ENCODE peak calls at places on chromosomes 7 and 10, in five cellular contexts. R, W, X, B and P are unnamed samples.

GRCh38 chr10:22086730-22087364 is 83.3 kb upstream of the DNAJC1 start:
- DNase-seq in R (peak), B (peak), X (peak), W (no peak), P (peak)

GRCh38 chr7:127683776-127684681 is 32.0 kb downstream of the SND1 start:
- DNase-seq in R (no peak), X (no peak), W (no peak), B (no peak), P (no peak)

GRCh38 chr7:81195033-81195432 is 276.2 kb upstream of the SEMA3C start:
- DNase-seq in R (no peak), B (no peak), X (no peak), W (no peak), P (no peak)

GRCh38 chr7:2993868-2994267 is 49.8 kb downstream of the CARD11 start:
- DNase-seq in B (no peak), X (no peak), R (no peak), W (no peak), P (no peak)

GRCh38 chr7:3897430-3898385 is 596.7 kb downstream of the SDK1 start:
- DNase-seq in B (peak), X (no peak), R (peak), W (peak), P (no peak)

GRCh38 chr10:49010831-49011230 is 71.2 kb upstream of the LRRC18 start:
- DNase-seq in R (no peak), B (no peak), X (no peak), W (no peak), P (no peak)

GRCh38 chr10:24254180-24254579 is 45.2 kb downstream of the KIAA1217 start:
- DNase-seq in W (no peak), X (no peak), R (no peak), B (no peak), P (no peak)

GRCh38 chr7:42493436-42494198 is 256.6 kb upstream of the GLI3 start:
- DNase-seq in B (peak), R (no peak), W (no peak), X (peak), P (peak)

GRCh38 chr10:63547628-63548356 is 26.6 kb downstream of the REEP3 start:
- DNase-seq in X (no peak), R (no peak), W (no peak), B (no peak), P (no peak)

GRCh38 chr7:136925556-136925955 is 57.1 kb downstream of the CHRM2 start:
- DNase-seq in B (no peak), R (no peak), W (no peak), X (no peak), P (no peak)

GRCh38 chr10:132834891-132835847 is 49.2 kb upstream of the NKX6-2 start:
- DNase-seq in R (no peak), X (no peak), W (no peak), B (no peak), P (peak)

GRCh38 chr7:23713285-23714235 is 3.5 kb downstream of the STK31 start:
- DNase-seq in X (no peak), W (no peak), R (peak), B (no peak), P (no peak)

GRCh38 chr10:49606981-49607535 is 3.1 kb upstream of the SLC18A3 start:
- DNase-seq in W (peak), X (no peak), B (peak), R (no peak), P (peak)

GRCh38 chr10:98659951-98660350 is 213.2 kb upstream of the HPS1 start:
- DNase-seq in W (no peak), B (no peak), R (no peak), X (no peak), P (no peak)

GRCh38 chr7:101519324-101520017 is 109.6 kb downstream of the MYL10 start:
- DNase-seq in X (no peak), R (no peak), B (no peak), W (no peak), P (no peak)

GRCh38 chr10:49627644-49628247 is 13.9 kb downstream of the CHAT start:
- DNase-seq in X (no peak), W (no peak), R (no peak), B (no peak), P (no peak)

GRCh38 chr10:29731760-29732159 is 97.0 kb upstream of the SVIL start:
- DNase-seq in X (no peak), R (no peak), W (no peak), B (peak), P (no peak)

GRCh38 chr7:155198206-155198892 is 99.3 kb upstream of the INSIG1 start:
- DNase-seq in X (no peak), W (no peak), R (no peak), B (no peak), P (no peak)

GRCh38 chr10:90592903-90593302 is 264.9 kb downstream of the HTR7 start:
- DNase-seq in R (peak), X (peak), W (no peak), B (peak), P (no peak)

GRCh38 chr7:134042307-134042706 is 84.8 kb upstream of the LRGUK start:
- DNase-seq in R (no peak), W (no peak), B (no peak), X (no peak), P (no peak)

GRCh38 chr7:106986450-106986977 is 58.0 kb upstream of the PRKAR2B start:
- DNase-seq in X (no peak), R (no peak), B (no peak), W (no peak), P (no peak)

GRCh38 chr10:62050941-62051433 is 149.5 kb downstream of the ARID5B start:
- DNase-seq in R (peak), X (peak), B (peak), W (peak), P (peak)

GRCh38 chr7:1344421-1344820 is 111.7 kb downstream of the UNCX start:
- DNase-seq in X (no peak), R (no peak), W (no peak), B (no peak), P (no peak)

GRCh38 chr7:115066634-115067033 is 144.7 kb downstream of the MDFIC start:
- DNase-seq in X (no peak), W (no peak), B (no peak), R (no peak), P (no peak)
- H3K27ac ChIP-seq in X (no peak), W (no peak), B (no peak), R (no peak), P (no peak)

GRCh38 chr10:110873951-110874350 is 2.2 kb downstream of the PDCD4 start:
- DNase-seq in B (no peak), R (no peak), W (no peak), X (no peak), P (no peak)

GRCh38 chr10:110871236-110872084 is at the start of gene PDCD4:
- DNase-seq in B (peak), X (peak), R (peak), W (peak), P (peak)

GRCh38 chr10:110872145-110872983 is 636 bp downstream of the PDCD4 start:
- DNase-seq in B (peak), X (peak), W (peak), R (no peak), P (peak)

GRCh38 chr10:110870823-110871235 is 899 bp upstream of the PDCD4 start:
- DNase-seq in B (peak), R (no peak), X (no peak), W (no peak), P (peak)

DNA sequence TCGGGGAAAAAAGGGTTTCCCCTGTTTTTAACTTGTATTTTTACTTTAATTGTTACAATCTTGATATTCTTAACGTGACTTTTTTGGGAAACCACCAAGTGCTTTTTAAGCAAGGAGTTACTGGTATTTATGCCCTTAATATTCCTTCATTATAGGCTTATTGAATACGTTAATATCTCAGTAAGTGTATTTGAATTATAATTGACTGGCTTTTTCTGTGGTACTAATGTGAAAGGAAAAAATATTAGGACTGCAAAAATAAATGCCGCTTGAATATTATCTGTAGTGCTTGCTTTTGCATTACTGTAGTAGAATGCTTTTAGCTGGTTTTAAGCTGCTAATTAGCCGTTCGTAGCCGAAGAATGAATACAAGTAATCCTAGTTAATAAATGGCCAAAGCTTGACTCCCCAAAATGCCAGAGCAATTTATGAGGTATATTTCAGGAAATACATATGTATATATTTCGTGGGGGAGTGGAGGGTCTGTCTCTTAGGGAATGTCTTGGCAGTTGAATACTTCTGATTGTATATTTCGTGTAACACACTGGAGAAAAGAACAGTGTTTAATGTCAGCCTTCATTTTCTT is 1.3 kb downstream of the PDCD4 start:
- DNase-seq in W (no peak), B (no peak), X (no peak), R (no peak), P (no peak)
- H3K27ac ChIP-seq in W (peak), B (peak), X (peak), R (peak), P (peak)

GRCh38 chr7:156673454-156673853 is 32.9 kb downstream of the RNF32 start:
- DNase-seq in R (no peak), X (no peak), W (no peak), B (no peak), P (no peak)
- H3K27ac ChIP-seq in R (no peak), X (no peak), W (no peak), B (no peak), P (no peak)

GRCh38 chr10:43749145-43749576 is 100.5 kb upstream of the ZNF32 start:
- DNase-seq in R (no peak), B (no peak), W (no peak), X (no peak), P (no peak)
- H3K27ac ChIP-seq in R (no peak), B (no peak), W (no peak), X (no peak), P (no peak)

GRCh38 chr10:12726971-12727831 is 274.3 kb downstream of the CCDC3 start:
- DNase-seq in B (no peak), X (no peak), W (no peak), R (no peak), P (no peak)

GRCh38 chr10:12727832-12728215 is 273.7 kb downstream of the CCDC3 start:
- DNase-seq in B (no peak), X (no peak), R (no peak), W (no peak), P (peak)

GRCh38 chr10:12728569-12728968 is 272.9 kb downstream of the CCDC3 start:
- DNase-seq in R (no peak), B (no peak), W (no peak), X (no peak), P (no peak)

GRCh38 chr10:12730809-12731519 is 270.5 kb downstream of the CCDC3 start:
- DNase-seq in X (no peak), B (no peak), R (no peak), W (no peak), P (no peak)

GRCh38 chr10:12729885-12730284 is 271.6 kb downstream of the CCDC3 start:
- DNase-seq in W (no peak), X (no peak), B (peak), R (no peak), P (no peak)
- H3K27ac ChIP-seq in W (no peak), X (no peak), B (no peak), R (no peak), P (no peak)

DNA sequence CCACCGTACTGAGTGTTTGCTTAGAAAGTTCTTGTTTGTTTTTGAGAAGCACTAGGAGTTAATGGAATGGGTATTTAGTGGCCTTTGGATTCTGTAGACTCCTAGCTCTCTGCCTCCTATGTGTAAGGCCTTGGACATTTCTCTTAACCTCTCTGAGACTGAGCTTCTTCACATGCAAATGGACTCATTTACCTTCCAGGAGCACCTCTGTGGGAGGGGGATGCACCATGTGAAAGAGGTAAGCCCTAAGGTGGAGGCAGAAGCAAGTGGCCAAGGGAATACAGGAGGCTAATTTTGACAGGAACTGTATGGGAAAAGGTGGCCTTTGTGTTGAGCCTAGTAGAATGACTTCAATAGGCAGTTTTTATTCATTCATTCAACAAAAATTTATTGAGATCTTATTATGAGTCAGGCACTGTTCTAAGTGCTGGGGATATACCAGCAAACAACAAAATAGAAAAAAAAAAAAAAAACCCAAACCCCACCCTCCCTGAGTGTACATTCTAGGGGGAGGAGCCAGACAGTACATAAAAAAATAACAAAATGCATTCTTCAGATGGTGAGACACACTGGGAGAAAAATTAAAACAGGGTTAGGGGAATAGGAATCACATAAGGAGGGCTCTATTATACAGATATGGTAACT is 9.2 kb upstream of the EPHA1 start:
- DNase-seq in R (no peak), X (no peak), B (no peak), W (no peak), P (no peak)
- H3K27ac ChIP-seq in R (no peak), X (no peak), B (no peak), W (no peak), P (no peak)

GRCh38 chr10:117373848-117374505 is 1.3 kb downstream of the PDZD8 start:
- DNase-seq in X (peak), B (peak), W (no peak), R (no peak), P (peak)

GRCh38 chr10:117370205-117370604 is 5.0 kb downstream of the PDZD8 start:
- DNase-seq in R (no peak), X (no peak), B (no peak), W (no peak), P (no peak)

GRCh38 chr10:117374506-117375359 is 507 bp downstream of the PDZD8 start:
- DNase-seq in W (peak), R (no peak), B (peak), X (peak), P (peak)

GRCh38 chr10:117375360-117376147 is at the start of gene PDZD8:
- DNase-seq in X (peak), W (peak), R (peak), B (peak), P (peak)
- H3K27ac ChIP-seq in X (peak), W (peak), R (peak), B (peak), P (peak)

GRCh38 chr10:129892571-129893045 is 71.5 kb downstream of the EBF3 start:
- DNase-seq in W (no peak), R (no peak), B (no peak), X (no peak), P (no peak)

GRCh38 chr10:129887986-129888783 is 75.9 kb downstream of the EBF3 start:
- DNase-seq in X (no peak), W (no peak), B (no peak), R (no peak), P (no peak)

GRCh38 chr10:129891806-129892205 is 72.3 kb downstream of the EBF3 start:
- DNase-seq in R (no peak), B (no peak), W (no peak), X (no peak), P (no peak)

GRCh38 chr10:129888784-129889616 is 75.1 kb downstream of the EBF3 start:
- DNase-seq in X (no peak), W (peak), R (no peak), B (peak), P (peak)

GRCh38 chr10:129890170-129890569 is 73.9 kb downstream of the EBF3 start:
- DNase-seq in X (no peak), W (no peak), R (no peak), B (no peak), P (no peak)
- H3K27ac ChIP-seq in X (no peak), W (no peak), R (no peak), B (no peak), P (no peak)